ENCODE peak calls at places on chromosomes 2 and 18, in seven cellular contexts. P is HCT116, X is A549, I is adrenal gland, T is IMR-90, U is ovary, F is transverse colon. B is an unnamed sample.
A peak's percentile ranks its signal among the peaks of the same experiment; 100 is the strongest.

GRCh38 chr2:50004667-50005066 is 850.4 kb upstream of the FSHR start:
- DNase-seq in X (no peak), P (no peak), T (no peak), I (no peak), U (no peak), F (no peak), B (no peak)

GRCh38 chr2:160499865-160500264 is 6.3 kb upstream of the RBMS1 start:
- DNase-seq in F (no peak), P (no peak), U (no peak), X (no peak), I (no peak), T (no peak), B (no peak)

GRCh38 chr2:46298522-46299351 is 1.5 kb downstream of the EPAS1 start:
- DNase-seq in X (peak; percentile 72), F (peak; percentile 56), I (peak; percentile 65), U (peak; percentile 69), T (peak; percentile 47), P (no peak), B (peak; percentile 88)

GRCh38 chr2:69200107-69200520 is 186.9 kb downstream of the GFPT1 start:
- DNase-seq in P (no peak), I (no peak), U (peak; percentile 80), X (no peak), T (peak; percentile 95), F (peak; percentile 25), B (no peak)

GRCh38 chr2:72129676-72130340 is 17.9 kb downstream of the CYP26B1 start:
- DNase-seq in X (no peak), U (no peak), F (no peak), I (no peak), P (no peak), T (no peak), B (peak; percentile 53)

GRCh38 chr2:126614529-126615279 is 41.3 kb upstream of the GYPC start:
- DNase-seq in F (no peak), X (no peak), T (peak; percentile 25), P (no peak), U (no peak), I (no peak), B (no peak)

GRCh38 chr2:64609229-64609994 is 44.3 kb downstream of the SERTAD2 start:
- DNase-seq in F (peak; percentile 74), U (peak; percentile 47), X (peak; percentile 88), T (peak; percentile 17), I (peak; percentile 63), P (no peak), B (peak; percentile 96)

GRCh38 chr2:195316485-195316884 is 340.5 kb upstream of the SLC39A10 start:
- DNase-seq in F (no peak), T (peak; percentile 6), I (no peak), U (no peak), X (no peak), P (no peak), B (no peak)

GRCh38 chr2:45812039-45812500 is 160.6 kb downstream of the PRKCE start:
- DNase-seq in T (peak; percentile 86), I (no peak), U (no peak), F (no peak), P (no peak), X (no peak), B (no peak)

GRCh38 chr18:43662657-43663056 is 385.4 kb upstream of the SYT4 start:
- DNase-seq in P (no peak), F (no peak), X (no peak), I (no peak), T (peak; percentile 93), U (no peak), B (no peak)

GRCh38 chr2:62485780-62486765 is 19.9 kb downstream of the TMEM17 start:
- DNase-seq in U (no peak), P (no peak), X (no peak), F (no peak), I (no peak), T (peak; percentile 30), B (no peak)

GRCh38 chr2:219400562-219400961 is 12.8 kb upstream of the DNPEP start:
- DNase-seq in X (no peak), F (no peak), T (no peak), P (no peak), U (no peak), I (no peak), B (no peak)

GRCh38 chr2:27807476-27807875 is 36.0 kb downstream of the MRPL33 start:
- DNase-seq in T (peak; percentile 34), P (peak; percentile 19), I (peak; percentile 40), X (no peak), F (peak; percentile 32), U (peak; percentile 48), B (no peak)

GRCh38 chr2:55581435-55581834 is 36.0 kb downstream of the PPP4R3B start:
- DNase-seq in F (no peak), T (no peak), P (peak; percentile 21), U (no peak), X (no peak), I (no peak), B (no peak)

GRCh38 chr2:11581129-11581796 is 47.4 kb downstream of the GREB1 start:
- DNase-seq in X (no peak), U (no peak), F (no peak), P (no peak), I (no peak), T (no peak), B (peak; percentile 28)

GRCh38 chr18:8468911-8469310 is 140.3 kb upstream of the RAB12 start:
- DNase-seq in T (peak; percentile 23), X (no peak), I (peak; percentile 35), P (no peak), U (no peak), F (no peak), B (no peak)

GRCh38 chr18:2871111-2871720 is 24.4 kb downstream of the EMILIN2 start:
- DNase-seq in I (no peak), X (no peak), U (no peak), F (no peak), T (no peak), P (no peak), B (no peak)
- H3K4me1 ChIP-seq in I (no peaks in the 10 kb centered on the region), X (no peaks in the 10 kb centered on the region), U (no peaks in the 10 kb centered on the region), F (no peaks in the 10 kb centered on the region), T (peaks cover 2% of the 10 kb centered on the region), P (peaks cover 5% of the 10 kb centered on the region), B (no peaks in the 10 kb centered on the region)

DNA sequence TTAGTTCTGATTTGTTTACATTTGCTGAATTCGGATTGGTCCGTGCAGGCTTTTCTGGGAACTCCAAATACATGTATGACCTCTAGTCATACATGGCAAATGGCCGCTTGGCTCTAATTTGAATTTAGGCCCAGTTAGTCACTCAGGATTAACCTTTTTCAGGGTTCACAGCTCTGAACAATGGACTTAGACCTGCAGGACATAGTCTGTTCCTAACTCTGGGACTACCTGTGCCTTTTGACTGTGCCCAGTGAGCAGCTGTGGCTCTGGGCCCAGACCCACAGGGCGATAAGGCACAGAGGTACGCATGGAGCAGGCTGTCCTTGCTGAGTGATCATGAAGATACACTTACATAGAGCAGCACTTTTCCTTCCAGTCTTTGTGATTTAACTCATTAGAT is 28.5 kb downstream of the IL37 start:
- DNase-seq in U (no peak), X (no peak), T (no peak), F (no peak), I (no peak), P (no peak), B (no peak)
- TF ChIP-seq POLR2A in U (no peak), X (no peak), T (no peak), F (no peak), I (no peak), P (no peak), B (no peak)

DNA sequence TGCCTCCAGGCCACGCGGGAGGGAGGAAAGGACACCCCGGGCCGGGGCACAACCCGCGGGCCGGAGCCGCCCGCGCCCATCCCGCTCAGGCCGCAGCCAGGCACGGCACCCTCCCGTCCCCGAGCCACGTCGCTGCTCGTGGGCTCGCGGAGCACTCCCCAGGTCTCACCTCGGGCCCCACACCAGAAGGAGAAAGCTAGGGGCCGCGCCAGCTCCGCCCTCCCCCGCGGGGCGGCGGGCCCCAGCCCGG is 614 bp downstream of the HDLBP start:
- DNase-seq in F (no peak), U (no peak), P (no peak), T (no peak), I (no peak), X (no peak), B (no peak)
- H3K4me1 ChIP-seq in F (peaks cover 18% of the 10 kb centered on the region), U (peaks cover 15% of the 10 kb centered on the region), P (peaks cover 33% of the 10 kb centered on the region), T (peaks cover 2% of the 10 kb centered on the region), I (peaks cover 48% of the 10 kb centered on the region), X (peaks cover 58% of the 10 kb centered on the region), B (peaks cover 84% of the 10 kb centered on the region)

DNA sequence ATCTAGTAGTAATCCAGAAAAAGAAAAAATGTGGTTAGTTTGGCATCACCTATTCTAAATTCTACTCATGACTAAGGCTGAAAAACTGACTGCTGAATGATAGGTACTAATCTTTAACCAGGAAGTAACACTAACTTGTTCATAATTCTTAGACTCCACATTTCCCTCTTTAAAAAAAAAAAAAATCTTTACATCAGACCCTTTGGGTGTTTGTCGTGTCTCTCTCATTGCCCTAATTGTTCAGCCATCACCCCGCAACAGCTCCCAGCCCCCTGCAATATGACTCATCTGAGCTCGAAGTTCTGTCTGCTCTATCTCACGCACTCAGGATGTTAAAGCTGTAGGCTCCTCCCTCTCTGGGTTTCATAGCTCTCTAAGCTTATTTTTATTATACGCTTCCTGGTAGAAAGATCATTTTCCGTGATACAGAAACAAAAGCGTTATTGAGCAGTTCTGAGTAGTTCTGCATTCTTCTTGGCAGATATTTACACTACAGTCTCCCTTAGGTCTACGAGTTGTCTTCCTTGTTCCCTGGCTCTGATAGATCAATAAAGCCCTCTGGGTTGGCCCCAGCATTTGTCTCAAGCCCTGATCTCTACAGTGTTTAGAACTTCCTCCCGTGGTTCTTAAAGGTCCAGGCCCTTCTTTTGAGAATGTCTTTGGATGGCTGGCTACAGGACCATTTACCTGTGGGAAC is 95.6 kb downstream of the TNFRSF11A start:
- DNase-seq in F (peak; percentile 62), U (no peak), X (peak; percentile 69), I (no peak), T (peak; percentile 65), P (no peak), B (no peak)
- TF ChIP-seq POLR2A in F (peak; percentile 34), U (no peak), X (no peak), I (no peak), T (no peak), P (no peak), B (no peak)

GRCh38 chr2:236568922-236569592 is 568 bp upstream of the ACKR3 start:
- DNase-seq in U (no peak), X (no peak), P (no peak), I (no peak), T (no peak), F (no peak), B (no peak)
- H3K4me1 ChIP-seq in U (peaks cover 2% of the 10 kb centered on the region), X (peaks cover 10% of the 10 kb centered on the region), P (no peaks in the 10 kb centered on the region), I (peaks cover 14% of the 10 kb centered on the region), T (no peaks in the 10 kb centered on the region), F (peaks cover 5% of the 10 kb centered on the region), B (peaks cover 12% of the 10 kb centered on the region)

GRCh38 chr18:74597662-74598349 is at the start of gene ZNF407:
- DNase-seq in T (peak; percentile 91), X (peak; percentile 57), I (peak; percentile 87), F (peak; percentile 90), U (peak; percentile 87), P (peak; percentile 86), B (peak; percentile 96)
- TF ChIP-seq POLR2A in T (peak; percentile 88), X (no peak), I (peak; percentile 73), F (peak; percentile 69), U (peak; percentile 43), P (peak; percentile 5), B (no peak)

DNA sequence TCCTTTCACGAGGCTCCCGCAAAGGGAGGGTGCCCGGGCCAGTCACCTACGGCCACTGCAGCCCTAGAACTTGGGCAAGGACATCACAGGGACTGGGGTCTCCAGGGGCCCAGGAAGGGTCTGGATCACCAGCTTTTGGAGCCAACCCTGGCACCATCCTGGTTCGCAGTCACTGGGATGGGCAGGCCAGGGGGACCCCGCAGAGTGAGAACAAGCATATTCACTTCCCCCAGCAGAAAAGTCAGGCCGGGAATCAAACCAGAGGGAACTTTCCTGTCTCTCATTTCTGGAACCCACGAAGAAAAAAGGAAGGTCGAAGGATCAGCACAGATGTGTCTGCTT is 15.4 kb downstream of the SMAD7 start:
- DNase-seq in X (no peak), I (no peak), P (no peak), T (no peak), U (peak; percentile 31), F (no peak), B (no peak)
- H3K4me1 ChIP-seq in X (peaks cover 100% of the 10 kb centered on the region), I (peaks cover 91% of the 10 kb centered on the region), P (peaks cover 79% of the 10 kb centered on the region), T (peaks cover 64% of the 10 kb centered on the region), U (peaks cover 42% of the 10 kb centered on the region), F (peaks cover 87% of the 10 kb centered on the region), B (peaks cover 100% of the 10 kb centered on the region)

B was measured in spleen.